ENCODE peak calls at places on chromosomes 4 and X, in six cellular contexts. B is GM12892, N is HepG2, W is H1, U is K562, G is GM12878. Y is an unnamed sample.

GRCh38 chr4:76736434-76736833 is 161.5 kb downstream of the SOWAHB start:
- DNase-seq in B (no peak), W (no peak), N (no peak), G (no peak), U (no peak), Y (no peak)

GRCh38 chr4:154465085-154465484 is 26.5 kb downstream of the DCHS2 start:
- DNase-seq in U (peak; percentile 69), B (no peak), W (no peak), G (no peak), N (no peak), Y (no peak)

GRCh38 chrX:74980802-74981201 is 55.5 kb upstream of the NEXMIF start:
- DNase-seq in U (no peak), B (no peak), W (no peak), G (no peak), N (no peak), Y (no peak)

GRCh38 chr4:182306792-182307507 is 63.7 kb downstream of the TENM3 start:
- DNase-seq in W (no peak), U (no peak), G (no peak), N (no peak), B (no peak), Y (no peak)

GRCh38 chr4:68953056-68953455 is 1.5 kb upstream of the UGT2A3 start:
- DNase-seq in U (peak; percentile 6), G (no peak), B (no peak), N (no peak), W (no peak), Y (no peak)

GRCh38 chr4:21948347-21949072 is at the start of gene KCNIP4:
- DNase-seq in N (no peak), W (peak; percentile 77), U (no peak), G (no peak), B (no peak), Y (peak; percentile 7)

GRCh38 chrX:49618574-49618973 is 19.8 kb downstream of the GAGE1 start:
- DNase-seq in G (no peak), N (no peak), B (no peak), W (no peak), U (no peak), Y (no peak)

GRCh38 chrX:47200385-47201150 is 6.9 kb downstream of the UBA1 start:
- DNase-seq in U (no peak), W (no peak), N (peak; percentile 42), G (no peak), B (no peak), Y (no peak)

GRCh38 chr4:186765138-186765537 is 41.5 kb upstream of the FAT1 start:
- DNase-seq in W (peak; percentile 48), B (no peak), N (peak; percentile 73), G (no peak), U (peak; percentile 77), Y (no peak)

GRCh38 chr4:86432552-86433134 is 72.8 kb upstream of the MAPK10 start:
- DNase-seq in N (no peak), B (no peak), U (no peak), G (no peak), W (no peak), Y (no peak)

GRCh38 chrX:9846631-9847030 is 60.4 kb downstream of the SHROOM2 start:
- DNase-seq in W (no peak), N (no peak), U (no peak), B (no peak), G (no peak), Y (no peak)

GRCh38 chr4:61795998-61796397 is 595.9 kb downstream of the ADGRL3 start:
- DNase-seq in B (no peak), W (no peak), G (no peak), N (no peak), U (no peak), Y (no peak)

GRCh38 chrX:112147206-112147605 is 64.6 kb upstream of the TRPC5 start:
- DNase-seq in N (no peak), G (no peak), B (no peak), W (peak; percentile 45), U (peak; percentile 11), Y (no peak)

GRCh38 chr4:1772869-1773538 is 20.1 kb upstream of the FGFR3 start:
- DNase-seq in B (no peak), G (no peak), U (no peak), W (no peak), N (no peak), Y (no peak)

GRCh38 chrX:5775985-5776384 is 452.7 kb downstream of the NLGN4X start:
- DNase-seq in U (no peak), N (no peak), B (no peak), G (no peak), W (no peak), Y (no peak)

GRCh38 chrX:72545990-72546389 is 26.7 kb downstream of the HDAC8 start:
- DNase-seq in N (peak; percentile 2), W (no peak), U (no peak), G (no peak), B (no peak), Y (no peak)

GRCh38 chr4:19317377-19317776 is 934.3 kb upstream of the SLIT2 start:
- DNase-seq in U (no peak), N (no peak), B (no peak), G (no peak), W (no peak), Y (no peak)

GRCh38 chr4:48341776-48342558 is 638 bp downstream of the SLAIN2 start:
- DNase-seq in B (peak; percentile 32), U (peak; percentile 71), G (no peak), N (no peak), W (peak; percentile 80), Y (peak; percentile 16)

GRCh38 chr4:5760936-5761480 is 50.0 kb downstream of the EVC start:
- DNase-seq in N (no peak), W (peak; percentile 42), G (no peak), B (no peak), U (no peak), Y (no peak)

GRCh38 chr4:153639556-153640475 is 44.3 kb upstream of the TLR2 start:
- DNase-seq in N (peak; percentile 43), G (no peak), W (no peak), U (no peak), B (no peak), Y (no peak)

GRCh38 chrX:155966876-155967275 is 30.6 kb upstream of the IL9R start:
- DNase-seq in N (peak; percentile 54), B (peak; percentile 3), G (peak; percentile 12), W (peak; percentile 43), U (peak; percentile 76), Y (peak; percentile 8)

GRCh38 chr4:57131849-57132745 is 21.9 kb upstream of the IGFBP7 start:
- DNase-seq in W (no peak), U (no peak), B (no peak), G (no peak), N (peak; percentile 18), Y (no peak)

GRCh38 chr4:57137261-57137660 is 27.1 kb upstream of the IGFBP7 start:
- DNase-seq in U (no peak), B (no peak), G (no peak), N (no peak), W (no peak), Y (no peak)

GRCh38 chr4:57132746-57133142 is 22.6 kb upstream of the IGFBP7 start:
- DNase-seq in N (no peak), G (no peak), W (no peak), B (no peak), U (no peak), Y (no peak)

GRCh38 chr4:57139783-57140182 is 29.6 kb upstream of the IGFBP7 start:
- DNase-seq in U (no peak), G (no peak), W (no peak), B (no peak), N (no peak), Y (no peak)

DNA sequence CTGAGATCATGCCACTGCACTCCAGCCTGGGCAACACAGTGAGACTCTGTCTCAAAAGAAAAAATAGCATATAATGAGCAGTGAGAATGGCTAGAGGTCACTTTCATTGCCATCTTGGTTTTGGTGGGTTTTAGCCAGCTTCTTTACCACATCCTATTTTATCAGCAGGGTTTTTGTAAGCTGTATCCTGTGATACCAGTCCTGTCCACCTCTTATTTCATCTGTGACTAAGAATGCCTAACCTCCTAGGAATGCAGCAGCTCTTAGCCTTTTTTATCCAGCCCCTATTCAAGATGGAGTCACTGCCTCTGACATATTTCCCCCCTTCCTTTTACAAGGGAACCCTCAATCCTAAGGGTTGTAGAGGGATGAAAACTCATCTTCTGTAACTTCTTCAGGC is 26.1 kb upstream of the IGFBP7 start:
- DNase-seq in U (no peak), B (no peak), G (no peak), N (no peak), W (no peak), Y (no peak)
- TF ChIP-seq TAF1 in U (no peak), B (no peak), G (no peak), N (no peak), W (no peak), Y (no peak)

GRCh38 chr4:67198757-67199156 is 346.5 kb downstream of the CENPC start:
- DNase-seq in N (no peak), W (no peak), G (no peak), U (peak; percentile 15), B (no peak), Y (no peak)

GRCh38 chr4:67207941-67208441 is 337.3 kb downstream of the CENPC start:
- DNase-seq in B (no peak), U (no peak), G (no peak), N (no peak), W (no peak), Y (no peak)

GRCh38 chr4:67201334-67201733 is 344.0 kb downstream of the CENPC start:
- DNase-seq in G (no peak), U (no peak), W (no peak), N (no peak), B (no peak), Y (no peak)

GRCh38 chr4:67204441-67204840 is 340.9 kb downstream of the CENPC start:
- DNase-seq in N (no peak), U (peak; percentile 9), W (no peak), B (no peak), G (no peak), Y (no peak)
- TF ChIP-seq POLR2AphosphoS5 in N (no peak), U (no peak), W (no peak), B (no peak), G (no peak), Y (no peak)

DNA sequence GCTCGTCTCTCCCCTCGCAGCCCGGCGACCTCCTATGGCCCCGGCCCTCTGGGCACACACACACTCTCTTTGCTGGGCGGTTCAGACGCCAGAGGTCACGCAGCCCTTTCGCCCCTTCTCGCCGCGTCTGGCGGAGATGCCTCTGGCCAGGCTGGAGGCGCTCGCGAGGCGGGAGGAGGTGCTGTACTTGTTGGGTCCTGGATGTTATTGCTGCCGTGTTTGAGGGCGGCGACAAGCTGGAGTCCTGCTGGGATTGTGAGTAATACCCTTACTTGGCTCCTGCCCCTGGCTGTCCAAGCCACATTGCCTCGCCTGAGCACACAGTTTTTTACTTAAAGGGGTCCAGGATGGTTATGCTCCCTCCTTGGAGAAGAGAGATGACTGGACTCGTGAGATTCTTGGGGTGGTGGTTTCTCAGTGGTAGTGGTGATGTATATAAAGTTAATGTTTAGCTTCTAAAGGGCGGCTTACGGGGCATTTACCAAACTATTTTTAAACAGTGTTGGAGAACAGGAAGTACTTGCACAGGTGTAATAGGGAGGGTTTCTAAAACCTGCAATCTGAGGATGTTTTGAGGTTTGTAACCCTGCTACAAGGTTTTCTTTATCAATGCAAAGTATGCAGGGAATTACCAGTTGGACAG is 572 bp downstream of the USP53 start:
- DNase-seq in B (peak; percentile 25), G (peak; percentile 12), N (peak; percentile 88), U (peak; percentile 93), W (peak; percentile 85), Y (peak; percentile 30)
- TF ChIP-seq POLR2A in B (peak; percentile 0), G (no peak), N (peak; percentile 21), U (no peak), W (peak; percentile 43), Y (no peak)

DNA sequence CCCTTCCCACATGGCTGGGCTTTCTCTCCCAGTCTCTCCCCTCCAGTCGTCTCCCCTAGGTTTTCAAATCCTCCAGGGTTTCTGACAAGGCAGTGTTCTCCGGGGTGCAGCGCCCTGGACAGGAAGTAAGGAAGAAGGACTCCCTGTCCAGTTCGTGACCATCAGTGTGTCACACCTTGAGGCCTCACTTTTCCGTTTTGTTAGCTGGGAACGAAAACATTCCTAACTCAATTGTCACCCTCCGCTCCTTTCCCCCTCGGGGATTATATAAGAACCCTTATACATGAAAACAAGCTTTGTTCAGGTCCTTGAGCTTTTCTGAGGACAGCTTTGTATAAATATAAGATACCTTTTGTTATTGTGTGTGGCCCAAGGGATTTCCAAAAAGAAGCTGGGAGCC is 92.1 kb downstream of the KDR start:
- DNase-seq in W (no peak), B (no peak), U (no peak), G (no peak), N (no peak), Y (no peak)
- TF ChIP-seq TAF1 in W (no peak), B (no peak), U (no peak), G (no peak), N (no peak), Y (no peak)